ENCODE peak calls at places on chromosomes 7 and 10, in seven cellular contexts. S is HepG2, O is HCT116, J is K562, M is SK-N-SH, L is GM12878, B is H1. X is an unnamed sample.

GRCh38 chr7:131068604-131069021 is 259.1 kb upstream of the MKLN1 start:
- DNase-seq in O (no peak), B (no peak), S (no peak), J (no peak), M (no peak), L (no peak), X (no peak)

GRCh38 chr7:116738378-116738777 is 66.4 kb downstream of the MET start:
- DNase-seq in L (no peak), O (no peak), M (no peak), S (peak; percentile 41), J (no peak), B (no peak), X (no peak)

GRCh38 chr7:149248777-149249176 is 9.3 kb downstream of the ZNF212 start:
- DNase-seq in M (no peak), S (no peak), O (no peak), B (no peak), J (no peak), L (no peak), X (no peak)

GRCh38 chr7:150307904-150308303 is 15.3 kb upstream of the LRRC61 start:
- DNase-seq in B (no peak), J (no peak), M (no peak), L (no peak), S (no peak), O (no peak), X (no peak)

GRCh38 chr10:79061441-79062315 is 7.1 kb upstream of the ZMIZ1 start:
- DNase-seq in B (no peak), O (no peak), L (no peak), M (no peak), S (no peak), J (no peak), X (no peak)

GRCh38 chr7:75835688-75836285 is 22.2 kb upstream of the CCL24 start:
- DNase-seq in O (no peak), L (no peak), M (no peak), B (no peak), S (no peak), J (no peak), X (no peak)

GRCh38 chr7:56097700-56098099 is 4.9 kb upstream of the PHKG1 start:
- DNase-seq in S (no peak), L (no peak), M (no peak), B (no peak), O (no peak), J (peak; percentile 43), X (no peak)

GRCh38 chr7:69213882-69214281 is 384.4 kb upstream of the AUTS2 start:
- DNase-seq in M (no peak), O (no peak), J (no peak), L (no peak), B (no peak), S (no peak), X (no peak)

GRCh38 chr7:141073641-141074161 is at the start of gene TMEM178B:
- DNase-seq in L (no peak), J (no peak), M (peak; percentile 74), O (no peak), B (no peak), S (no peak), X (no peak)

GRCh38 chr10:472241-472910 is 217.1 kb downstream of the DIP2C start:
- DNase-seq in M (no peak), B (no peak), L (no peak), O (no peak), S (no peak), J (no peak), X (no peak)

GRCh38 chr10:68178592-68178991 is 53.3 kb downstream of the ATOH7 start:
- DNase-seq in J (no peak), L (no peak), O (no peak), S (no peak), M (no peak), B (no peak), X (no peak)

GRCh38 chr7:129719980-129720732 is 108.6 kb downstream of the NRF1 start:
- DNase-seq in B (no peak), S (peak; percentile 53), J (peak; percentile 34), L (no peak), O (no peak), M (no peak), X (no peak)

GRCh38 chr10:124087672-124088634 is 5.4 kb downstream of the CHST15 start:
- DNase-seq in J (no peak), L (no peak), O (no peak), S (no peak), M (peak; percentile 72), B (no peak), X (peak; percentile 44)

GRCh38 chr7:28792858-28793257 is 165.3 kb downstream of the TRIL start:
- DNase-seq in O (no peak), J (no peak), L (no peak), S (no peak), M (no peak), B (no peak), X (no peak)

GRCh38 chr10:106795619-106796018 is 368.9 kb downstream of the SORCS1 start:
- DNase-seq in J (peak; percentile 24), O (no peak), L (peak; percentile 48), M (peak; percentile 51), S (peak; percentile 1), B (peak; percentile 29), X (no peak)

GRCh38 chr7:92835851-92836488 is 403 bp downstream of the CDK6 start:
- DNase-seq in L (no peak), M (peak; percentile 49), O (no peak), J (peak; percentile 77), S (peak; percentile 7), B (no peak), X (no peak)

GRCh38 chr7:17506090-17506489 is 207.6 kb downstream of the AHR start:
- DNase-seq in L (peak; percentile 66), O (no peak), S (peak; percentile 85), M (no peak), J (no peak), B (no peak), X (no peak)

GRCh38 chr7:130845581-130846085 is 111.6 kb upstream of the KLF14 start:
- DNase-seq in S (no peak), O (peak; percentile 88), B (no peak), M (no peak), J (no peak), L (no peak), X (no peak)

GRCh38 chr10:95168694-95169093 is 25.3 kb upstream of the ACSM6 start:
- DNase-seq in O (no peak), M (no peak), L (no peak), S (no peak), B (no peak), J (no peak), X (no peak)

GRCh38 chr7:40979296-40979695 is 723.6 kb downstream of the INHBA start:
- DNase-seq in O (no peak), L (no peak), M (no peak), B (no peak), J (no peak), S (no peak), X (no peak)

GRCh38 chr7:92567460-92567859 is 22.7 kb downstream of the FAM133B start:
- DNase-seq in L (no peak), J (no peak), O (no peak), B (no peak), S (no peak), M (no peak), X (no peak)

GRCh38 chr10:86960863-86961434 is 2.5 kb downstream of the SNCG start:
- DNase-seq in S (no peak), O (no peak), J (no peak), B (no peak), L (no peak), M (no peak), X (no peak)

GRCh38 chr7:111108526-111108925 is 17.6 kb downstream of the LRRN3 start:
- DNase-seq in L (no peak), M (no peak), B (no peak), S (peak; percentile 4), O (no peak), J (no peak), X (no peak)
- TF ChIP-seq JUND in L (no peak), M (peak; percentile 70), B (no peak), S (no peak), O (no peak), J (no peak), X (no peak)

DNA sequence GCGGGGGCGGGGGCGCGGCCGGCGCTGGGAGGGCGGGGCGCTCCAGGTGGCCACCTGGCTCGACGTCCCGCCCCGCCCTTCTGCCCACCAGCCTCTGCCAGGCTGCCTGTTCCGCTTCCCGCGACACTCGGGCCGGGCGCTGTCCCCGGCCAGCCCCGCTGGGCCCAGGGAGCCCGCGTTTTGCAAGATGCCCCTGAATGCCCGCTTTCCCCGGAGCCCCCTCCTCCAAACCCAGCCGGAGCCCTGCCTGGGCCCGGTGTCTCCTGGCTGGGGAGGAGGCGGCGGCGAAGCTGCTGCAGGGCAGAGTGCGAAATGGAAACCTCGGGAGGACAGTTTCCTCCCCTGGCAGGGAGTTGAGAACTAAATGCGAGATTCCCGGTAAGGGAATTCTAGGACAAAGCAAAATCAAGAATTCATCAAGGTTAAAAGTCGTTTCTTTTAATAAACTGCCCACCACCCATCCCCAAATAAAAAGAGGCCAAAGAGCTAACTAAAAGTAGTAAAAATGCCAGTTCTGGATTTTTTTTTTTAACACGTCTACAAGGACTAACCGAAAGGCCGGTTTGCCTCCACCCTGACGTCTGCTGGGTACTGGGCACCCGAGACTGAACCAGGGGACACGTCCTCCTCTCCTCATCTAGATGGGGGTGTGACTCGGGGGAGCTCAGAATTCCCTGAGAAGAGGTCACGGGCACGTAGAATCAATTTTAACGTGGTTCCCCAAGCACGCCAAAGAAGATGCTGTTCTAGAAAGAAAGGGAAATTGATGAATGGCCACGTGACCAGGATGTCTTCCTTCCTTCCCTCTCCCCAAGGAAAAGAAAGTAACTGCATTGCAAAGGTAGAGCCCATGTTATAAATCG is 200.4 kb upstream of the NFE2L3 start:
- DNase-seq in J (peak; percentile 95), O (no peak), M (peak; percentile 39), S (no peak), B (no peak), L (no peak), X (peak; percentile 96)
- TF ChIP-seq JUND in J (no peak), O (no peak), M (no peak), S (no peak), B (no peak), L (no peak), X (no peak)

GRCh38 chr7:31373337-31374289 is 33.1 kb upstream of the NEUROD6 start:
- DNase-seq in L (no peak), B (peak; percentile 56), O (peak; percentile 51), S (peak; percentile 34), J (peak; percentile 54), M (peak; percentile 52), X (peak; percentile 58)
- TF ChIP-seq JUND in L (no peak), B (no peak), O (no peak), S (no peak), J (no peak), M (no peak), X (no peak)

GRCh38 chr7:124914298-124914697 is 15.3 kb downstream of the POT1 start:
- DNase-seq in B (no peak), S (no peak), M (no peak), L (no peak), O (no peak), J (no peak), X (no peak)

GRCh38 chr7:124912972-124913371 is 16.7 kb downstream of the POT1 start:
- DNase-seq in B (no peak), L (no peak), O (no peak), M (no peak), J (no peak), S (no peak), X (no peak)

GRCh38 chr7:124907490-124907889 is 22.1 kb downstream of the POT1 start:
- DNase-seq in S (no peak), J (no peak), B (no peak), O (no peak), L (no peak), M (no peak), X (no peak)

GRCh38 chr7:124908258-124908657 is 21.4 kb downstream of the POT1 start:
- DNase-seq in L (no peak), M (no peak), O (no peak), J (no peak), B (no peak), S (no peak), X (no peak)

GRCh38 chr7:124909808-124910207 is 19.8 kb downstream of the POT1 start:
- DNase-seq in J (no peak), L (no peak), S (no peak), O (no peak), M (no peak), B (no peak), X (no peak)
- TF ChIP-seq JUND in J (no peak), L (no peak), S (no peak), O (no peak), M (no peak), B (no peak), X (no peak)